ENCODE peak calls at places on chromosomes 1 and 21, in six cellular contexts. R is CD4-positive, alpha-beta T cell; O is AG09309; C is central memory CD8-positive, alpha-beta T cell; L is hepatocyte; I is fibroblast of the conjunctiva. K is an unnamed sample.

GRCh38 chr1:224095867-224096266 is 18.0 kb upstream of the FBXO28 start:
- DNase-seq in R (no peak), O (no peak), C (no peak), L (no peak), I (no peak), K (no peak)

GRCh38 chr21:26506951-26507350 is 66.1 kb downstream of the CYYR1 start:
- DNase-seq in R (no peak), O (peak), C (no peak), L (peak), I (peak), K (no peak)

GRCh38 chr1:166032901-166033371 is 133.9 kb downstream of the FAM78B start:
- DNase-seq in R (no peak), O (no peak), C (no peak), L (no peak), I (no peak), K (no peak)

GRCh38 chr21:34126269-34126668 is 52.9 kb downstream of the MRPS6 start:
- DNase-seq in R (peak), O (no peak), C (no peak), L (peak), I (peak), K (no peak)

GRCh38 chr1:9440763-9441194 is 98.5 kb upstream of the SLC25A33 start:
- DNase-seq in R (no peak), O (no peak), C (no peak), L (no peak), I (no peak), K (no peak)

GRCh38 chr1:115069186-115069585 is 20.1 kb downstream of the TSPAN2 start:
- DNase-seq in R (no peak), O (peak), C (no peak), L (no peak), I (peak), K (no peak)

GRCh38 chr1:160211010-160211790 is 6.0 kb downstream of the PEA15 start:
- DNase-seq in R (no peak), O (no peak), C (no peak), L (no peak), I (no peak), K (no peak)

GRCh38 chr1:161440312-161440894 is 64.9 kb upstream of the FCGR2A start:
- DNase-seq in R (peak), O (no peak), C (peak), L (peak), I (no peak), K (peak)

GRCh38 chr1:20867847-20868246 is 80.7 kb upstream of the HP1BP3 start:
- DNase-seq in R (no peak), O (no peak), C (no peak), L (no peak), I (peak), K (no peak)

GRCh38 chr1:67674260-67675011 is 10.6 kb upstream of the GADD45A start:
- DNase-seq in R (peak), O (no peak), C (peak), L (peak), I (peak), K (no peak)

GRCh38 chr1:201536542-201536941 is 2.4 kb upstream of the NAV1 start:
- DNase-seq in R (no peak), O (peak), C (no peak), L (no peak), I (peak), K (no peak)

GRCh38 chr21:29148535-29148934 is 18.1 kb downstream of the MAP3K7CL start:
- DNase-seq in R (no peak), O (peak), C (no peak), L (no peak), I (no peak), K (no peak)

GRCh38 chr1:6239950-6240768 is 3.8 kb upstream of the HES3 start:
- DNase-seq in R (no peak), O (peak), C (no peak), L (peak), I (peak), K (no peak)

GRCh38 chr1:23132033-23132432 is 36.6 kb downstream of the LUZP1 start:
- DNase-seq in R (no peak), O (no peak), C (no peak), L (no peak), I (no peak), K (no peak)

GRCh38 chr1:208029381-208030319 is 118.7 kb upstream of the CD34 start:
- DNase-seq in R (no peak), O (no peak), C (no peak), L (no peak), I (peak), K (no peak)

GRCh38 chr21:44579056-44579832 is 1.2 kb downstream of the KRTAP10-5 start:
- DNase-seq in R (no peak), O (no peak), C (no peak), L (no peak), I (no peak), K (no peak)

GRCh38 chr1:234546387-234546704 is 63.6 kb downstream of the IRF2BP2 start:
- DNase-seq in R (no peak), O (no peak), C (no peak), L (no peak), I (no peak), K (no peak)

GRCh38 chr21:26391166-26391565 is 181.9 kb downstream of the CYYR1 start:
- DNase-seq in R (no peak), O (no peak), C (no peak), L (no peak), I (no peak), K (no peak)

GRCh38 chr1:70896224-70896623 is 151.4 kb downstream of the PTGER3 start:
- DNase-seq in R (no peak), O (no peak), C (no peak), L (no peak), I (no peak), K (no peak)

K was measured in memory B cell.